ENCODE peak calls at places on chromosomes 1 and 21, in seven cellular contexts. L, M, O, V, H, X and T are unnamed samples.

GRCh38 chr1:22794691-22795090 is 84.1 kb downstream of the EPHB2 start:
- DNase-seq in M (no peak), V (no peak), H (no peak), O (no peak), L (no peak), X (no peak), T (peak)

GRCh38 chr1:228106800-228107054 is 2.4 kb downstream of the MRPL55 start:
- DNase-seq in V (no peak), M (no peak), L (no peak), H (no peak), X (no peak), O (no peak), T (no peak)

GRCh38 chr1:21955058-21955457 is 17.9 kb upstream of the HSPG2 start:
- DNase-seq in M (no peak), L (no peak), X (no peak), V (no peak), O (no peak), H (no peak), T (no peak)

GRCh38 chr1:36231191-36231590 is 6.9 kb downstream of the THRAP3 start:
- DNase-seq in H (no peak), M (no peak), V (no peak), X (no peak), L (peak), O (no peak), T (no peak)

GRCh38 chr1:2834741-2835564 is 33.5 kb upstream of the TTC34 start:
- DNase-seq in L (no peak), V (no peak), X (no peak), M (no peak), H (no peak), O (no peak), T (no peak)

GRCh38 chr1:178091986-178092745 is 1.7 kb upstream of the RASAL2 start:
- DNase-seq in L (peak), H (no peak), M (no peak), O (no peak), X (no peak), V (no peak), T (no peak)

GRCh38 chr1:6832789-6833188 is 47.5 kb downstream of the CAMTA1 start:
- DNase-seq in V (no peak), H (no peak), M (no peak), L (no peak), O (no peak), X (no peak), T (no peak)

GRCh38 chr1:46606255-46606965 is 2.3 kb upstream of the MKNK1 start:
- DNase-seq in V (no peak), M (no peak), X (no peak), L (peak), O (no peak), H (no peak), T (no peak)

GRCh38 chr1:232467073-232467760 is 162.7 kb downstream of the SIPA1L2 start:
- DNase-seq in X (no peak), M (no peak), O (no peak), V (no peak), L (no peak), H (no peak), T (no peak)

GRCh38 chr1:229396607-229397189 is 37.2 kb downstream of the ACTA1 start:
- DNase-seq in O (no peak), H (no peak), X (no peak), V (no peak), L (no peak), M (no peak), T (peak)

GRCh38 chr1:224705578-224705977 is 89.5 kb downstream of the CNIH3 start:
- DNase-seq in M (no peak), V (no peak), L (no peak), H (no peak), X (no peak), O (no peak), T (no peak)

GRCh38 chr1:230122361-230123279 is 55.6 kb downstream of the GALNT2 start:
- DNase-seq in L (no peak), O (no peak), X (no peak), M (no peak), V (no peak), H (no peak), T (no peak)

GRCh38 chr1:11617314-11617713 is 36.9 kb downstream of the FBXO2 start:
- DNase-seq in M (no peak), H (no peak), O (no peak), L (no peak), V (no peak), X (no peak), T (no peak)

GRCh38 chr1:63698001-63698838 is 75.6 kb upstream of the ROR1 start:
- DNase-seq in M (no peak), V (peak), H (peak), X (no peak), L (no peak), O (peak), T (no peak)

GRCh38 chr21:46028547-46029200 is 47.1 kb downstream of the COL6A1 start:
- DNase-seq in V (no peak), H (no peak), X (peak), L (peak), M (no peak), O (no peak), T (no peak)

GRCh38 chr1:234960722-234961467 is 167.7 kb downstream of the TOMM20 start:
- DNase-seq in M (no peak), H (no peak), X (no peak), L (peak), V (peak), O (peak), T (no peak)

GRCh38 chr1:222582099-222582774 is 7.5 kb downstream of the TAF1A start:
- DNase-seq in M (no peak), V (no peak), H (no peak), L (peak), X (no peak), O (no peak), T (no peak)

GRCh38 chr1:69755647-69756046 is 187.9 kb downstream of the LRRC7 start:
- DNase-seq in O (no peak), X (no peak), M (no peak), V (no peak), L (no peak), H (no peak), T (no peak)

GRCh38 chr1:43968348-43968948 is 1.4 kb upstream of the DPH2 start:
- DNase-seq in O (no peak), V (no peak), M (no peak), X (peak), H (no peak), L (no peak), T (peak)

GRCh38 chr1:64472805-64473204 is 2.9 kb downstream of the CACHD1 start:
- DNase-seq in X (no peak), L (no peak), O (no peak), M (no peak), H (no peak), V (no peak), T (peak)

GRCh38 chr1:11648732-11649158 is 5.5 kb downstream of the FBXO2 start:
- DNase-seq in V (no peak), X (peak), H (no peak), M (peak), L (no peak), O (no peak), T (peak)

GRCh38 chr1:42157667-42158066 is 4.5 kb downstream of the GUCA2B start:
- DNase-seq in L (no peak), V (no peak), H (no peak), X (no peak), O (no peak), M (peak), T (no peak)

GRCh38 chr1:159084867-159085266 is 8.3 kb upstream of the AIM2 start:
- DNase-seq in L (no peak), M (no peak), H (no peak), V (no peak), O (no peak), X (no peak), T (no peak)

GRCh38 chr1:161193561-161194235 is 5.2 kb downstream of the ADAMTS4 start:
- DNase-seq in V (no peak), X (no peak), O (no peak), H (peak), L (no peak), M (no peak), T (no peak)